ENCODE peak calls at places on chromosomes 13 and 19, in six cellular contexts. F, Y, B, I, V and W are unnamed samples.

GRCh38 chr19:16957151-16957662 is 68.4 kb downstream of the F2RL3 start:
- DNase-seq in I (no peak), F (no peak), B (no peak), V (no peak), Y (no peak), W (no peak)

GRCh38 chr19:36331353-36332228 is 47.4 kb downstream of the ZFP14 start:
- DNase-seq in I (peak), Y (peak), V (peak), F (peak), B (peak), W (peak)

GRCh38 chr19:5492813-5493409 is 37.7 kb downstream of the ZNRF4 start:
- DNase-seq in Y (no peak), V (no peak), B (no peak), I (no peak), F (no peak), W (no peak)

GRCh38 chr19:13505761-13506549 is at the start of gene CACNA1A:
- DNase-seq in F (peak), B (no peak), V (peak), Y (peak), I (peak), W (peak)

GRCh38 chr19:41589371-41589770 is 13.4 kb downstream of the CEACAM21 start:
- DNase-seq in B (no peak), F (no peak), V (no peak), I (no peak), Y (no peak), W (no peak)

GRCh38 chr19:33725567-33725966 is 71.1 kb upstream of the KCTD15 start:
- DNase-seq in Y (no peak), F (no peak), B (no peak), V (no peak), I (no peak), W (no peak)

GRCh38 chr19:51887522-51888498 is at the start of gene ZNF577:
- DNase-seq in V (peak), F (peak), Y (peak), I (peak), B (peak), W (peak)

GRCh38 chr19:8237026-8237425 is 27.9 kb downstream of the CERS4 start:
- DNase-seq in Y (no peak), I (no peak), F (no peak), B (no peak), V (no peak), W (no peak)

GRCh38 chr19:31335716-31336115 is 13.5 kb downstream of the TSHZ3 start:
- DNase-seq in F (no peak), Y (no peak), V (no peak), I (no peak), B (no peak), W (no peak)

DNA sequence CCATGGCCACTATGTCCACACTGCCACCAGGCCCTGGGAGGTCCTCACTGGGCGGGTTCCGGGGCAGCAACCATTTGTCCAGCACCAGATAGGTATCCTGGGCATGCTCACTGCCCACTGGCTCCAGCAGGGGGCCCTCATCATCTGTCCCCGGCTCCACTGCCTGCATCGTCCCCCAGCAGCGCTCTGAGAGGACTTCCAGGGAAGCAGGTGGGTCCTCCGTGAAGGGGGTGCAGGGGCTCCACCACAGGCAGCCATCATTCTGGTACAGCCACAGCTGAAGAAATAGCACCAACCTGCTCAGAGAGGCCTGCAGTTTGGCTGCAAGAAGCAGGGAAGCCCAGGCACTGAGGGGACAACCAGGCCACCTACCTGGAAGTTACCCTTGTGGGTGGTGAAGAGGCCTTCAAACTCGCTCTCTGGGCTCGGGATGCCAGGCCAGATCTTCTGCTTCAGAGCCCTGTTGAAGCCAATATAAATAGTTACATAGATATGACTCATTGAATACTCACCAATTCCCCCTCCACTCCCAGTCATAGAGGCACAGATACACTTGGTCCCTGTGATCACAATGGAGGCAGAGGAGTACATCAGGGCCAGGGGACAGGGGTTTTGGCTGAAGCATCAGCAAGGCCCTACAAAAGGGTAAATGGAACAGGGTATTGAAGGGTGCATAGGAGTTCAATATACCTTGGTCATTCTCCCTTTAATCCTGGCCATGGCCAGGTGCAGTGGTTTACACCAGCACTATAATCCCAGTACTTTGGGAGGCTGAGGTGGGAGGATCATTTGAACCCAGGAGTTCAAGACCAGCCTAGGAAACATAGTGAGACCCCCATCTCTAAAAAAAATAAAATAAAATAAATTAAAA is 4.1 kb downstream of the SWSAP1 start:
- DNase-seq in V (peak), Y (peak), F (peak), B (no peak), I (peak), W (peak)
- TF ChIP-seq CTCF in V (peak), Y (peak), F (peak), B (peak), I (peak), W (peak)

GRCh38 chr13:25375727-25376358 is 4.1 kb downstream of the ATP8A2 start:
- DNase-seq in Y (peak), F (peak), V (peak), B (peak), I (peak), W (peak)
- TF ChIP-seq CTCF in Y (peak), F (peak), V (peak), B (peak), I (peak), W (peak)

GRCh38 chr13:57633950-57634828 is 2.6 kb downstream of the PCDH17 start:
- DNase-seq in F (peak), Y (peak), V (peak), I (peak), B (no peak), W (peak)
- TF ChIP-seq CTCF in F (peak), Y (no peak), V (peak), I (no peak), B (no peak), W (peak)

DNA sequence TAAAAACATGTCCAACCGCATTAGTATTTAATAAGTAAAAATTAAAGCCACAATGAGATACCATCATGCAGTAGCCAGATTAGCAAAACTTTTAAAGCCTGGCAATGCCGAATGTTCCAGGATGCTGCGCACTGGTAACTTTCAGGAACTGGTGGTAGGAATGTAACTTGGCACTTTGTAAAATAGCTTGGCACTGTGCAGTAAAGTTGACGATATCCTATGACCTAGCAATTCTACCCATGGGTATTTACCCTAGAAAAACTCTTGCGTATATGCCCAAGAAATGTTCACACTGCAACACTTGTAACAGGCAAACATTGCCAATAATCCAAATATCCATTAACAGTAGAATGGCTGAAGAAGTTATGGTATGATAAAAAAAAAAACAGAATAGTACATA is 97.7 kb downstream of the SPACA7 start:
- DNase-seq in B (no peak), V (no peak), I (no peak), Y (no peak), F (no peak), W (no peak)
- TF ChIP-seq CTCF in B (no peak), V (peak), I (no peak), Y (no peak), F (no peak), W (no peak)

GRCh38 chr13:73767747-73768315 is 366.4 kb downstream of the KLF12 start:
- DNase-seq in B (no peak), V (no peak), Y (peak), I (peak), F (no peak), W (peak)
- TF ChIP-seq CTCF in B (peak), V (peak), Y (peak), I (peak), F (peak), W (peak)

GRCh38 chr13:75217949-75218348 is 264.0 kb downstream of the TBC1D4 start:
- DNase-seq in F (no peak), Y (no peak), B (no peak), V (no peak), I (no peak), W (no peak)
- TF ChIP-seq CTCF in F (no peak), Y (no peak), B (no peak), V (no peak), I (no peak), W (no peak)